ENCODE peak calls at places on chromosomes 4 and X, in seven cellular contexts. One of them, this sample, is unnamed.

GRCh38 chrX:36898301-36898700 is 109.9 kb upstream of the FAM47C start:
- DNase-seq in omental fat pad: no peak
- DNase-seq in transverse colon: no peak
- DNase-seq in nephron progenitor cell: no peak
- DNase-seq in left lung: no peak
- DNase-seq in upper lobe of right lung: no peak
- DNase-seq in tibial artery: no peak
- DNase-seq in this sample: no peak

GRCh38 chr4:134147941-134148340 is 53.6 kb downstream of the PABPC4L start:
- DNase-seq in omental fat pad: no peak
- DNase-seq in transverse colon: no peak
- DNase-seq in nephron progenitor cell: no peak
- DNase-seq in left lung: no peak
- DNase-seq in upper lobe of right lung: no peak
- DNase-seq in tibial artery: no peak
- DNase-seq in this sample: no peak

GRCh38 chrX:24169211-24169610 is 19.7 kb downstream of the ZFX start:
- DNase-seq in omental fat pad: no peak
- DNase-seq in transverse colon: no peak
- DNase-seq in nephron progenitor cell: no peak
- DNase-seq in left lung: no peak
- DNase-seq in upper lobe of right lung: no peak
- DNase-seq in tibial artery: no peak
- DNase-seq in this sample: no peak

GRCh38 chr4:124727331-124727730 is 14.8 kb upstream of the ANKRD50 start:
- DNase-seq in omental fat pad: no peak
- DNase-seq in transverse colon: no peak
- DNase-seq in nephron progenitor cell: no peak
- DNase-seq in left lung: no peak
- DNase-seq in upper lobe of right lung: no peak
- DNase-seq in tibial artery: no peak
- DNase-seq in this sample: no peak

GRCh38 chr4:74202062-74202586 is 44.2 kb downstream of the MTHFD2L start:
- DNase-seq in omental fat pad: no peak
- DNase-seq in transverse colon: no peak
- DNase-seq in nephron progenitor cell: no peak
- DNase-seq in left lung: no peak
- DNase-seq in upper lobe of right lung: no peak
- DNase-seq in tibial artery: no peak
- DNase-seq in this sample: no peak

GRCh38 chr4:121462660-121463261 is 81.9 kb upstream of the QRFPR start:
- DNase-seq in omental fat pad: no peak
- DNase-seq in transverse colon: peak; percentile 20
- DNase-seq in nephron progenitor cell: peak; percentile 24
- DNase-seq in left lung: no peak
- DNase-seq in upper lobe of right lung: no peak
- DNase-seq in tibial artery: no peak
- DNase-seq in this sample: no peak

GRCh38 chrX:129905787-129906580 is at the start of gene UTP14A:
- DNase-seq in omental fat pad: peak; percentile 66
- DNase-seq in transverse colon: peak; percentile 90
- DNase-seq in nephron progenitor cell: peak; percentile 75
- DNase-seq in left lung: peak; percentile 89
- DNase-seq in upper lobe of right lung: peak; percentile 92
- DNase-seq in tibial artery: peak; percentile 90
- DNase-seq in this sample: peak; percentile 48

GRCh38 chrX:104469771-104470170 is 96.2 kb upstream of the IL1RAPL2 start:
- DNase-seq in omental fat pad: no peak
- DNase-seq in transverse colon: no peak
- DNase-seq in nephron progenitor cell: no peak
- DNase-seq in left lung: no peak
- DNase-seq in upper lobe of right lung: no peak
- DNase-seq in tibial artery: no peak
- DNase-seq in this sample: no peak

DNA sequence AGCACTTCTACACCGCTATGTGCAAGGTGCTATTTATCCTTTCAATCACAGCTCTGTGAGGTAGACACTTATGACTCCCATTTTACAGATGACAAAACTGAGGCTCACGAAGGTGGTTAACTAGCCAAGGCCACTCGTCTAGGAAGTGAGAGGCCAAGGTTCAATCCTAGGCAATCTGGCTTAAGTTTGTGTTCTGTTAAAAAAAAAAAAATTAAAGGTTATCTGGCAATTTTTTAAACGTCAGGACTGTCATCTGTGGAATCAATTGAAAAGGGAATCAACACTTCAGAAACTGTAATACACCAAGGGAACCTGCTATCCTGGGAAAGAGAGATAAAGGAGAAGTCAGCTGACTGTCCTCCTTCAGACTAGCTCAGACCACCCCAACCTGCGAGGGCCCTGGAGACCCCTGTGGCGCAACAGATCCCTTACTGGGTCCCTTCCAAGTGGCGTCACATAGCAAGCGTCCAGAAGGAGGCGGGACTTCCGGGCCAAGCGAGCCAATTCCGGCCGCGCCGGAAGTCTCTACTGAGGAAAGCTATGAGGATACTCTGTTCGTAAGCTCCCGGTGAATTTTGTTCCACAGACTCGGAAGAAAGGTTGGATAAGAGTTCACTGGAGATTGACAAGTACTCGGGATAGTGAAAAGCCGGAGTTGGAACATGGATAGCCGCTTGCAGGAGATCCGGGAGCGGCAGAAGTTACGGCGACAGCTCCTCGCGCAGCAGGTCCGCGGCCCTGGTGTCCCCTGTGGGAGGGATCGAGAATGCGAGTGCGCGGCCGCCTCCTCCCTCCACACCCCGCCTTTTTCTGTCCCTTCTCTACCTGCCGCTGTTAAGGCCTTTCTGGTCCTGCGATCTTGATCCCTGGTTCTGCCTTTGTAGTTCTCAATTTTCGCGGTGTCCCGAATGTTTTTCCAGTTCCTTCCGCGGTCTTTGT is at the start of gene METTL14:
- DNase-seq in omental fat pad: peak; percentile 91
- DNase-seq in transverse colon: peak; percentile 93
- DNase-seq in nephron progenitor cell: peak; percentile 93
- DNase-seq in left lung: peak; percentile 91
- DNase-seq in upper lobe of right lung: peak; percentile 94
- DNase-seq in tibial artery: peak; percentile 95
- DNase-seq in this sample: peak; percentile 75
- TF ChIP-seq CTCF in omental fat pad: no peak
- TF ChIP-seq CTCF in transverse colon: peak; percentile 49
- TF ChIP-seq CTCF in nephron progenitor cell: no peak
- TF ChIP-seq CTCF in left lung: no peak
- TF ChIP-seq CTCF in upper lobe of right lung: peak; percentile 6
- TF ChIP-seq CTCF in tibial artery: peak; percentile 36
- TF ChIP-seq CTCF in this sample: no peak

GRCh38 chrX:40527543-40527942 is 53.2 kb upstream of the ATP6AP2 start:
- DNase-seq in omental fat pad: no peak
- DNase-seq in transverse colon: no peak
- DNase-seq in nephron progenitor cell: no peak
- DNase-seq in left lung: no peak
- DNase-seq in upper lobe of right lung: no peak
- DNase-seq in tibial artery: no peak
- DNase-seq in this sample: no peak

GRCh38 chrX:40521868-40522450 is 58.8 kb upstream of the ATP6AP2 start:
- DNase-seq in omental fat pad: no peak
- DNase-seq in transverse colon: no peak
- DNase-seq in nephron progenitor cell: no peak
- DNase-seq in left lung: no peak
- DNase-seq in upper lobe of right lung: no peak
- DNase-seq in tibial artery: no peak
- DNase-seq in this sample: no peak

GRCh38 chrX:40526412-40526811 is 54.4 kb upstream of the ATP6AP2 start:
- DNase-seq in omental fat pad: no peak
- DNase-seq in transverse colon: no peak
- DNase-seq in nephron progenitor cell: no peak
- DNase-seq in left lung: no peak
- DNase-seq in upper lobe of right lung: no peak
- DNase-seq in tibial artery: no peak
- DNase-seq in this sample: no peak

GRCh38 chrX:40523852-40524251 is 56.9 kb upstream of the ATP6AP2 start:
- DNase-seq in omental fat pad: no peak
- DNase-seq in transverse colon: no peak
- DNase-seq in nephron progenitor cell: no peak
- DNase-seq in left lung: no peak
- DNase-seq in upper lobe of right lung: no peak
- DNase-seq in tibial artery: no peak
- DNase-seq in this sample: no peak

GRCh38 chrX:40524423-40524822 is 56.3 kb upstream of the ATP6AP2 start:
- DNase-seq in omental fat pad: no peak
- DNase-seq in transverse colon: no peak
- DNase-seq in nephron progenitor cell: no peak
- DNase-seq in left lung: no peak
- DNase-seq in upper lobe of right lung: no peak
- DNase-seq in tibial artery: no peak
- DNase-seq in this sample: no peak
- TF ChIP-seq CTCF in omental fat pad: no peak
- TF ChIP-seq CTCF in transverse colon: no peak
- TF ChIP-seq CTCF in nephron progenitor cell: no peak
- TF ChIP-seq CTCF in left lung: no peak
- TF ChIP-seq CTCF in upper lobe of right lung: no peak
- TF ChIP-seq CTCF in tibial artery: no peak
- TF ChIP-seq CTCF in this sample: no peak

GRCh38 chr4:139686988-139687387 is 21.4 kb downstream of the MGST2 start:
- DNase-seq in omental fat pad: no peak
- DNase-seq in transverse colon: no peak
- DNase-seq in nephron progenitor cell: no peak
- DNase-seq in left lung: no peak
- DNase-seq in upper lobe of right lung: no peak
- DNase-seq in tibial artery: no peak
- DNase-seq in this sample: no peak

GRCh38 chr4:139689093-139689722 is 23.6 kb downstream of the MGST2 start:
- DNase-seq in omental fat pad: no peak
- DNase-seq in transverse colon: no peak
- DNase-seq in nephron progenitor cell: no peak
- DNase-seq in left lung: no peak
- DNase-seq in upper lobe of right lung: no peak
- DNase-seq in tibial artery: no peak
- DNase-seq in this sample: no peak

GRCh38 chr4:139694522-139694921 is 28.9 kb downstream of the MGST2 start:
- DNase-seq in omental fat pad: no peak
- DNase-seq in transverse colon: no peak
- DNase-seq in nephron progenitor cell: no peak
- DNase-seq in left lung: no peak
- DNase-seq in upper lobe of right lung: no peak
- DNase-seq in tibial artery: no peak
- DNase-seq in this sample: no peak

GRCh38 chr4:139696491-139696890 is 30.9 kb downstream of the MGST2 start:
- DNase-seq in omental fat pad: no peak
- DNase-seq in transverse colon: no peak
- DNase-seq in nephron progenitor cell: no peak
- DNase-seq in left lung: no peak
- DNase-seq in upper lobe of right lung: no peak
- DNase-seq in tibial artery: no peak
- DNase-seq in this sample: no peak

DNA sequence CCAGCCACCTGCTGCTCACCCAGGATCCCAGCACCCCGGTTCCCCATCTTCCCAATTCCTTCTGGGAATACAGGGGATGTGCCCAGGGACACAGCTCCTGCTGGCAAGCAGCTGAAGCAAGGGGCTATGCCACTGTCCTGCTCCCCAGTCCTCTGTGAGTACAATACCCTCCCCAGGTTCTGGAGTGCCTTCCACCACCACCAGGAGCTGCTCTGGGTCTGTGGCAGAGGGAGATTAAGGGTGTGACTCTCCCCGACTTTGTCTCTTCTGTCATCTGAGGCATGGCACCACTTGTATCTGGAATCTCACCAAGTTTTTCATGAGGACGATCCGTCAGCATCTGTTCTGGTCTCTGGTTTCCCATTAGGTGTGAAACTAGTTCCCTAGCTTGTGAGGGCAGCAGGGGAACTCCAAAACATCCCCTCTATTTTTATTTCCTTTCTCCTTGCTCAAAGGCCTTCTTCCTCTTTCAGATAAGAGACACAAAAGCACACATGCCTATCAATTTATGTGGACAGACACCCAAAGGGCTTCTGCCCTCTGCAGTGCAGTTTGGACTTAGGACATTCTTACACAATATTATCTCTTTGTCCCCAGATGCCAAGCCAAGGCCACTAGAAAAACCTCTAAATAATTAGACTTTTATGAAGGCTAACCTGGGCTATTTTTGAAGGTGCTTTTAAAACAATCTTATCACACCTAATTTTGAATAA is 26.8 kb downstream of the MGST2 start:
- DNase-seq in omental fat pad: no peak
- DNase-seq in transverse colon: no peak
- DNase-seq in nephron progenitor cell: no peak
- DNase-seq in left lung: no peak
- DNase-seq in upper lobe of right lung: no peak
- DNase-seq in tibial artery: no peak
- DNase-seq in this sample: no peak
- TF ChIP-seq CTCF in omental fat pad: no peak
- TF ChIP-seq CTCF in transverse colon: no peak
- TF ChIP-seq CTCF in nephron progenitor cell: no peak
- TF ChIP-seq CTCF in left lung: no peak
- TF ChIP-seq CTCF in upper lobe of right lung: peak; percentile 5
- TF ChIP-seq CTCF in tibial artery: no peak
- TF ChIP-seq CTCF in this sample: no peak

GRCh38 chr4:80322716-80323115 is 12.8 kb upstream of the CFAP299 start:
- DNase-seq in omental fat pad: no peak
- DNase-seq in transverse colon: no peak
- DNase-seq in nephron progenitor cell: no peak
- DNase-seq in left lung: no peak
- DNase-seq in upper lobe of right lung: no peak
- DNase-seq in tibial artery: no peak
- DNase-seq in this sample: no peak
- TF ChIP-seq CTCF in omental fat pad: no peak
- TF ChIP-seq CTCF in transverse colon: no peak
- TF ChIP-seq CTCF in nephron progenitor cell: no peak
- TF ChIP-seq CTCF in left lung: no peak
- TF ChIP-seq CTCF in upper lobe of right lung: no peak
- TF ChIP-seq CTCF in tibial artery: no peak
- TF ChIP-seq CTCF in this sample: no peak

DNA sequence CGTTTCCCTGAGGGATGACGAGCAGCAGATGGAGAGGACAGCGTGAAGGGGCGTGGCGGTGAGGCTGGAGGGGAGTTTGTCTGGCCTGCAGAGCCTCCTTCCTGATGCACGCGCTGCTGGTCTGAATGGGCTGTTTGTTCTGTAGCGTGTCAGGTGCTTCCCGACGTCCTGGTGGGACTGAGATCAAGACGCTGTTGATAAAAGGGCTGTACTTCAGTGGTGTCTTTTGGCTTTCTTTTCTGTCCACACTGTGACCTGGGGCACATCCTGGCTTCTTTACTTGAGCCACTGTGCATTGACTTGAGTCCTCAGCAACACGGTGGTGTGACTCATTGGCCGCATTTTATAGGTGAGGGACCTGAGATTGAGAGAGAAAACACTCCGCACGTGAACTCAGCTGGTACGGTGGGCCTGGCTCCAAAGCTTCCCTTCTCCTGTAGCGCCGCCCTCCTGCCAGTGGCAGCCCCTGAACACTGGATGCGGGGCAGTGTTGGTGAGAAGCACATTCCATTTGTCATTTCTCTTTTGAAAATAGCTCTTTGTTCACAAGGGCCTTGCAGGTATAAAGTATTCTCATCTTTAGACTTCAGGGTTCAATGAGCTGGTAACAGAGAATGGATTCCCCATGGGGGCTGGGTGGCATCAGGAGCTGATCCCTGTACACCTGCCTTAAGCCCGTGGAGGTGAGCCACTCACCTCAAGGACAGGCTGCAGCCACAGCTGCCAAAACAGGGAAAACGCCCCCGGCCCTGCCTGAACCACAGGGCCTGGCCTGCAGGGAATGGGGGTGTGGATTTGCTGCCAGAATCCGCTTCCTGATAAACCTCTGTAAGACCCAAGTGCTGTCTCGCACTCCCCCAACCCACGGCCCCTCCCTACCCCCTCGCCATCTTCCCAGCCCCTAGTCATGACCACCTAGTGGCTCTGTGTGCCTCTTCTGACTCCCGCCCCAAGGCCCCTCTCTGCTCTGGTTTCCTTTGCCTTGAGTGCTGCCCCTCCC is 29.2 kb downstream of the NSG1 start:
- DNase-seq in omental fat pad: no peak
- DNase-seq in transverse colon: no peak
- DNase-seq in nephron progenitor cell: no peak
- DNase-seq in left lung: no peak
- DNase-seq in upper lobe of right lung: peak; percentile 55
- DNase-seq in tibial artery: no peak
- DNase-seq in this sample: no peak
- TF ChIP-seq CTCF in omental fat pad: no peak
- TF ChIP-seq CTCF in transverse colon: no peak
- TF ChIP-seq CTCF in nephron progenitor cell: no peak
- TF ChIP-seq CTCF in left lung: no peak
- TF ChIP-seq CTCF in upper lobe of right lung: no peak
- TF ChIP-seq CTCF in tibial artery: no peak
- TF ChIP-seq CTCF in this sample: no peak